ENCODE peak calls at places on chromosomes 7 and 10, in eight cellular contexts. One of them, this sample, is unnamed.
A peak's percentile ranks its signal among the peaks of the same experiment; 100 is the strongest.

GRCh38 chr10:124020871-124021823 is 72.3 kb downstream of the CHST15 start:
- DNase-seq in tibial nerve: no peak
- DNase-seq in transverse colon: no peak
- DNase-seq in IMR-90: no peak
- DNase-seq in uterus: no peak
- DNase-seq in sigmoid colon: no peak
- DNase-seq in H1: peak; percentile 73
- DNase-seq in prostate gland: peak; percentile 54
- DNase-seq in this sample: no peak

GRCh38 chr10:115921795-115922194 is 351.2 kb downstream of the GFRA1 start:
- DNase-seq in uterus: no peak
- DNase-seq in tibial nerve: no peak
- DNase-seq in transverse colon: no peak
- DNase-seq in sigmoid colon: no peak
- DNase-seq in IMR-90: peak; percentile 19
- DNase-seq in prostate gland: no peak
- DNase-seq in H1: no peak
- DNase-seq in this sample: no peak

GRCh38 chr10:46328853-46329689 is 42.3 kb downstream of the ANTXRL start:
- DNase-seq in uterus: no peak
- DNase-seq in transverse colon: no peak
- DNase-seq in tibial nerve: no peak
- DNase-seq in H1: no peak
- DNase-seq in IMR-90: no peak
- DNase-seq in prostate gland: no peak
- DNase-seq in sigmoid colon: no peak
- DNase-seq in this sample: no peak

GRCh38 chr10:38143587-38143986 is 49.5 kb downstream of the ZNF37A start:
- DNase-seq in H1: no peak
- DNase-seq in sigmoid colon: no peak
- DNase-seq in uterus: no peak
- DNase-seq in IMR-90: peak; percentile 44
- DNase-seq in tibial nerve: no peak
- DNase-seq in transverse colon: no peak
- DNase-seq in prostate gland: no peak
- DNase-seq in this sample: no peak

GRCh38 chr10:75466886-75467285 is 35.5 kb downstream of the LRMDA start:
- DNase-seq in sigmoid colon: no peak
- DNase-seq in IMR-90: no peak
- DNase-seq in prostate gland: no peak
- DNase-seq in uterus: peak; percentile 66
- DNase-seq in H1: no peak
- DNase-seq in tibial nerve: no peak
- DNase-seq in transverse colon: no peak
- DNase-seq in this sample: no peak

GRCh38 chr7:56092789-56093531 is at the start of gene PHKG1:
- DNase-seq in H1: no peak
- DNase-seq in IMR-90: peak; percentile 81
- DNase-seq in transverse colon: peak; percentile 67
- DNase-seq in prostate gland: peak; percentile 71
- DNase-seq in uterus: peak; percentile 86
- DNase-seq in sigmoid colon: peak; percentile 94
- DNase-seq in tibial nerve: peak; percentile 56
- DNase-seq in this sample: peak; percentile 84

GRCh38 chr10:102327002-102327401 is 68.5 kb upstream of the NFKB2 start:
- DNase-seq in sigmoid colon: no peak
- DNase-seq in prostate gland: no peak
- DNase-seq in transverse colon: no peak
- DNase-seq in uterus: no peak
- DNase-seq in IMR-90: no peak
- DNase-seq in H1: no peak
- DNase-seq in tibial nerve: no peak
- DNase-seq in this sample: peak; percentile 78

GRCh38 chr7:142557971-142558582 is 191.2 kb upstream of the PRSS1 start:
- DNase-seq in tibial nerve: no peak
- DNase-seq in H1: peak; percentile 23
- DNase-seq in prostate gland: no peak
- DNase-seq in sigmoid colon: no peak
- DNase-seq in transverse colon: peak; percentile 50
- DNase-seq in IMR-90: peak; percentile 72
- DNase-seq in uterus: no peak
- DNase-seq in this sample: peak; percentile 32

GRCh38 chr7:4110438-4110837 is 571.7 kb upstream of the FOXK1 start:
- DNase-seq in tibial nerve: no peak
- DNase-seq in uterus: no peak
- DNase-seq in sigmoid colon: no peak
- DNase-seq in prostate gland: no peak
- DNase-seq in transverse colon: no peak
- DNase-seq in H1: no peak
- DNase-seq in IMR-90: no peak
- DNase-seq in this sample: no peak

GRCh38 chr10:70776455-70777005 is 8.6 kb downstream of the TBATA start:
- DNase-seq in IMR-90: no peak
- DNase-seq in H1: no peak
- DNase-seq in tibial nerve: no peak
- DNase-seq in prostate gland: no peak
- DNase-seq in transverse colon: no peak
- DNase-seq in uterus: no peak
- DNase-seq in sigmoid colon: no peak
- DNase-seq in this sample: no peak

GRCh38 chr7:119724041-119724792 is 548.8 kb upstream of the KCND2 start:
- DNase-seq in uterus: no peak
- DNase-seq in prostate gland: no peak
- DNase-seq in IMR-90: no peak
- DNase-seq in sigmoid colon: no peak
- DNase-seq in tibial nerve: no peak
- DNase-seq in transverse colon: no peak
- DNase-seq in H1: no peak
- DNase-seq in this sample: no peak

GRCh38 chr7:42096681-42097637 is 140.1 kb downstream of the GLI3 start:
- DNase-seq in prostate gland: no peak
- DNase-seq in IMR-90: peak; percentile 53
- DNase-seq in transverse colon: no peak
- DNase-seq in uterus: peak; percentile 75
- DNase-seq in sigmoid colon: peak; percentile 84
- DNase-seq in tibial nerve: no peak
- DNase-seq in H1: no peak
- DNase-seq in this sample: peak; percentile 51

GRCh38 chr7:131293018-131293417 is 34.7 kb upstream of the MKLN1 start:
- DNase-seq in tibial nerve: no peak
- DNase-seq in H1: no peak
- DNase-seq in transverse colon: no peak
- DNase-seq in sigmoid colon: no peak
- DNase-seq in IMR-90: peak; percentile 76
- DNase-seq in uterus: no peak
- DNase-seq in prostate gland: no peak
- DNase-seq in this sample: peak; percentile 49

GRCh38 chr10:119203006-119203405 is 4.4 kb upstream of the GRK5 start:
- DNase-seq in sigmoid colon: peak; percentile 10
- DNase-seq in transverse colon: no peak
- DNase-seq in prostate gland: no peak
- DNase-seq in tibial nerve: no peak
- DNase-seq in IMR-90: peak; percentile 84
- DNase-seq in uterus: no peak
- DNase-seq in H1: no peak
- DNase-seq in this sample: no peak

GRCh38 chr7:158842486-158842885 is 13.2 kb upstream of the ESYT2 start:
- DNase-seq in prostate gland: no peak
- DNase-seq in IMR-90: no peak
- DNase-seq in transverse colon: no peak
- DNase-seq in tibial nerve: no peak
- DNase-seq in sigmoid colon: no peak
- DNase-seq in uterus: no peak
- DNase-seq in H1: no peak
- DNase-seq in this sample: no peak

GRCh38 chr10:133015321-133015720 is 72.4 kb upstream of the ADGRA1 start:
- DNase-seq in uterus: no peak
- DNase-seq in H1: no peak
- DNase-seq in IMR-90: no peak
- DNase-seq in sigmoid colon: no peak
- DNase-seq in prostate gland: no peak
- DNase-seq in tibial nerve: no peak
- DNase-seq in transverse colon: no peak
- DNase-seq in this sample: no peak

GRCh38 chr10:100009793-100010676 is at the start of gene DNMBP:
- DNase-seq in sigmoid colon: peak; percentile 91
- DNase-seq in transverse colon: peak; percentile 86
- DNase-seq in tibial nerve: peak; percentile 63
- DNase-seq in uterus: peak; percentile 85
- DNase-seq in IMR-90: peak; percentile 79
- DNase-seq in prostate gland: peak; percentile 70
- DNase-seq in H1: no peak
- DNase-seq in this sample: peak; percentile 55

GRCh38 chr10:89090760-89091455 is 100.3 kb downstream of the FAS start:
- DNase-seq in tibial nerve: no peak
- DNase-seq in transverse colon: no peak
- DNase-seq in H1: no peak
- DNase-seq in IMR-90: peak; percentile 36
- DNase-seq in sigmoid colon: no peak
- DNase-seq in prostate gland: no peak
- DNase-seq in uterus: no peak
- DNase-seq in this sample: no peak

GRCh38 chr7:117338020-117338419 is 15.2 kb upstream of the WNT2 start:
- DNase-seq in prostate gland: no peak
- DNase-seq in transverse colon: no peak
- DNase-seq in tibial nerve: no peak
- DNase-seq in sigmoid colon: no peak
- DNase-seq in H1: no peak
- DNase-seq in uterus: no peak
- DNase-seq in IMR-90: peak; percentile 35
- DNase-seq in this sample: no peak

GRCh38 chr7:108503112-108504026 is 22.6 kb downstream of the PNPLA8 start:
- DNase-seq in IMR-90: peak; percentile 56
- DNase-seq in tibial nerve: no peak
- DNase-seq in prostate gland: no peak
- DNase-seq in transverse colon: no peak
- DNase-seq in sigmoid colon: no peak
- DNase-seq in uterus: no peak
- DNase-seq in H1: no peak
- DNase-seq in this sample: no peak

GRCh38 chr10:18406136-18406535 is 245.3 kb downstream of the NSUN6 start:
- DNase-seq in IMR-90: no peak
- DNase-seq in prostate gland: no peak
- DNase-seq in tibial nerve: no peak
- DNase-seq in sigmoid colon: no peak
- DNase-seq in uterus: no peak
- DNase-seq in transverse colon: no peak
- DNase-seq in H1: no peak
- DNase-seq in this sample: no peak

GRCh38 chr10:28970231-28970630 is 292.9 kb downstream of the BAMBI start:
- DNase-seq in IMR-90: peak; percentile 69
- DNase-seq in tibial nerve: no peak
- DNase-seq in uterus: no peak
- DNase-seq in sigmoid colon: no peak
- DNase-seq in prostate gland: no peak
- DNase-seq in transverse colon: no peak
- DNase-seq in H1: no peak
- DNase-seq in this sample: no peak

GRCh38 chr10:31242902-31243301 is 76.1 kb upstream of the ZEB1 start:
- DNase-seq in H1: peak; percentile 7
- DNase-seq in tibial nerve: no peak
- DNase-seq in sigmoid colon: no peak
- DNase-seq in prostate gland: no peak
- DNase-seq in transverse colon: no peak
- DNase-seq in IMR-90: peak; percentile 99
- DNase-seq in uterus: no peak
- DNase-seq in this sample: no peak

GRCh38 chr10:69232252-69232651 is 12.1 kb downstream of the HKDC1 start:
- DNase-seq in prostate gland: no peak
- DNase-seq in H1: peak; percentile 47
- DNase-seq in tibial nerve: no peak
- DNase-seq in transverse colon: peak; percentile 35
- DNase-seq in IMR-90: peak; percentile 85
- DNase-seq in uterus: no peak
- DNase-seq in sigmoid colon: no peak
- DNase-seq in this sample: no peak

GRCh38 chr10:97139651-97140283 is 46.0 kb downstream of the SLIT1 start:
- DNase-seq in sigmoid colon: peak; percentile 39
- DNase-seq in tibial nerve: no peak
- DNase-seq in prostate gland: no peak
- DNase-seq in IMR-90: no peak
- DNase-seq in transverse colon: no peak
- DNase-seq in H1: no peak
- DNase-seq in uterus: no peak
- DNase-seq in this sample: no peak
- H3K4me1 ChIP-seq in sigmoid colon: no peaks in the 10 kb centered on the region
- H3K4me1 ChIP-seq in tibial nerve: no peaks in the 10 kb centered on the region
- H3K4me1 ChIP-seq in prostate gland: no peaks in the 10 kb centered on the region
- H3K4me1 ChIP-seq in IMR-90: no peaks in the 10 kb centered on the region
- H3K4me1 ChIP-seq in transverse colon: no peaks in the 10 kb centered on the region
- H3K4me1 ChIP-seq in H1: peaks cover 18% of the 10 kb centered on the region
- H3K4me1 ChIP-seq in uterus: no peaks in the 10 kb centered on the region
- H3K4me1 ChIP-seq in this sample: no peaks in the 10 kb centered on the region

GRCh38 chr7:45223078-45223477 is 65.5 kb downstream of the RAMP3 start:
- DNase-seq in H1: no peak
- DNase-seq in transverse colon: no peak
- DNase-seq in IMR-90: no peak
- DNase-seq in prostate gland: no peak
- DNase-seq in tibial nerve: no peak
- DNase-seq in uterus: no peak
- DNase-seq in sigmoid colon: no peak
- DNase-seq in this sample: no peak
- TF ChIP-seq POLR2A in H1: no peak
- TF ChIP-seq POLR2A in transverse colon: no peak
- TF ChIP-seq POLR2A in IMR-90: no peak
- TF ChIP-seq POLR2A in prostate gland: no peak
- TF ChIP-seq POLR2A in tibial nerve: no peak
- TF ChIP-seq POLR2A in uterus: no peak
- TF ChIP-seq POLR2A in sigmoid colon: no peak
- TF ChIP-seq POLR2A in this sample: no peak

GRCh38 chr7:27132214-27132613 is 1.7 kb upstream of the HOXA4 start:
- DNase-seq in sigmoid colon: no peak
- DNase-seq in uterus: no peak
- DNase-seq in H1: no peak
- DNase-seq in prostate gland: no peak
- DNase-seq in transverse colon: no peak
- DNase-seq in IMR-90: no peak
- DNase-seq in tibial nerve: no peak
- DNase-seq in this sample: no peak
- H3K4me1 ChIP-seq in sigmoid colon: peaks cover 75% of the 10 kb centered on the region
- H3K4me1 ChIP-seq in uterus: no peaks in the 10 kb centered on the region
- H3K4me1 ChIP-seq in H1: peaks cover 3% of the 10 kb centered on the region
- H3K4me1 ChIP-seq in prostate gland: peaks cover 6% of the 10 kb centered on the region
- H3K4me1 ChIP-seq in transverse colon: peaks cover 90% of the 10 kb centered on the region
- H3K4me1 ChIP-seq in IMR-90: peaks cover 30% of the 10 kb centered on the region
- H3K4me1 ChIP-seq in tibial nerve: no peaks in the 10 kb centered on the region
- H3K4me1 ChIP-seq in this sample: peaks cover 61% of the 10 kb centered on the region

GRCh38 chr7:40223451-40224112 is 88.8 kb downstream of the SUGCT start:
- DNase-seq in sigmoid colon: no peak
- DNase-seq in transverse colon: no peak
- DNase-seq in H1: no peak
- DNase-seq in prostate gland: no peak
- DNase-seq in IMR-90: no peak
- DNase-seq in tibial nerve: no peak
- DNase-seq in uterus: no peak
- DNase-seq in this sample: no peak

GRCh38 chr7:40219917-40220316 is 85.1 kb downstream of the SUGCT start:
- DNase-seq in sigmoid colon: no peak
- DNase-seq in transverse colon: no peak
- DNase-seq in tibial nerve: no peak
- DNase-seq in H1: no peak
- DNase-seq in uterus: no peak
- DNase-seq in prostate gland: no peak
- DNase-seq in IMR-90: peak; percentile 71
- DNase-seq in this sample: no peak

GRCh38 chr7:40220421-40220911 is 85.7 kb downstream of the SUGCT start:
- DNase-seq in H1: no peak
- DNase-seq in transverse colon: no peak
- DNase-seq in prostate gland: no peak
- DNase-seq in uterus: no peak
- DNase-seq in tibial nerve: no peak
- DNase-seq in IMR-90: peak; percentile 47
- DNase-seq in sigmoid colon: no peak
- DNase-seq in this sample: no peak

GRCh38 chr7:40221836-40222235 is 87.0 kb downstream of the SUGCT start:
- DNase-seq in IMR-90: peak; percentile 92
- DNase-seq in H1: no peak
- DNase-seq in prostate gland: no peak
- DNase-seq in uterus: no peak
- DNase-seq in transverse colon: no peak
- DNase-seq in tibial nerve: no peak
- DNase-seq in sigmoid colon: no peak
- DNase-seq in this sample: no peak
- TF ChIP-seq POLR2A in IMR-90: no peak
- TF ChIP-seq POLR2A in H1: no peak
- TF ChIP-seq POLR2A in prostate gland: no peak
- TF ChIP-seq POLR2A in uterus: no peak
- TF ChIP-seq POLR2A in transverse colon: no peak
- TF ChIP-seq POLR2A in tibial nerve: no peak
- TF ChIP-seq POLR2A in sigmoid colon: no peak
- TF ChIP-seq POLR2A in this sample: no peak